ENCODE peak calls at places on chromosomes 11 and 22, in seven cellular contexts. One of them, this sample, is unnamed. For H3K4me1, the result is how much of the 10 kb centered on the place peaks cover.

GRCh38 chr11:623999-624704 is 603 bp downstream of the CDHR5 start:
- DNase-seq in breast epithelium: no peak
- DNase-seq in ovary: peak
- DNase-seq in tibial nerve: no peak
- DNase-seq in esophagus squamous epithelium: no peak
- DNase-seq in sigmoid colon: no peak
- DNase-seq in stomach: peak
- DNase-seq in this sample: no peak

GRCh38 chr22:23237201-23237798 is 57.0 kb downstream of the BCR start:
- DNase-seq in tibial nerve: peak
- DNase-seq in breast epithelium: no peak
- DNase-seq in ovary: peak
- DNase-seq in esophagus squamous epithelium: no peak
- DNase-seq in stomach: peak
- DNase-seq in sigmoid colon: peak
- DNase-seq in this sample: peak

GRCh38 chr11:69035959-69036340 is 12.8 kb upstream of the TPCN2 start:
- DNase-seq in sigmoid colon: peak
- DNase-seq in tibial nerve: no peak
- DNase-seq in breast epithelium: no peak
- DNase-seq in ovary: peak
- DNase-seq in stomach: no peak
- DNase-seq in esophagus squamous epithelium: no peak
- DNase-seq in this sample: peak

GRCh38 chr11:32118025-32118974 is 27.4 kb downstream of the RCN1 start:
- DNase-seq in esophagus squamous epithelium: no peak
- DNase-seq in ovary: no peak
- DNase-seq in tibial nerve: no peak
- DNase-seq in sigmoid colon: no peak
- DNase-seq in breast epithelium: no peak
- DNase-seq in stomach: no peak
- DNase-seq in this sample: no peak

GRCh38 chr11:86632499-86633269 is 39.7 kb downstream of the ME3 start:
- DNase-seq in sigmoid colon: peak
- DNase-seq in stomach: no peak
- DNase-seq in ovary: no peak
- DNase-seq in esophagus squamous epithelium: no peak
- DNase-seq in tibial nerve: no peak
- DNase-seq in breast epithelium: no peak
- DNase-seq in this sample: no peak

GRCh38 chr11:122743949-122744876 is 88.7 kb downstream of the UBASH3B start:
- DNase-seq in breast epithelium: no peak
- DNase-seq in sigmoid colon: peak
- DNase-seq in ovary: no peak
- DNase-seq in tibial nerve: peak
- DNase-seq in esophagus squamous epithelium: no peak
- DNase-seq in stomach: peak
- DNase-seq in this sample: peak

GRCh38 chr11:67344264-67344663 is 9.1 kb downstream of the POLD4 start:
- DNase-seq in tibial nerve: no peak
- DNase-seq in stomach: no peak
- DNase-seq in sigmoid colon: no peak
- DNase-seq in ovary: no peak
- DNase-seq in esophagus squamous epithelium: no peak
- DNase-seq in breast epithelium: no peak
- DNase-seq in this sample: no peak

GRCh38 chr11:36631704-36632287 is 33.8 kb upstream of the RAG2 start:
- DNase-seq in tibial nerve: no peak
- DNase-seq in ovary: no peak
- DNase-seq in breast epithelium: no peak
- DNase-seq in esophagus squamous epithelium: no peak
- DNase-seq in stomach: no peak
- DNase-seq in sigmoid colon: no peak
- DNase-seq in this sample: no peak

GRCh38 chr11:43580735-43581369 is 99.7 kb upstream of the HSD17B12 start:
- DNase-seq in stomach: no peak
- DNase-seq in tibial nerve: no peak
- DNase-seq in breast epithelium: no peak
- DNase-seq in ovary: no peak
- DNase-seq in sigmoid colon: no peak
- DNase-seq in esophagus squamous epithelium: no peak
- DNase-seq in this sample: no peak

GRCh38 chr11:44351006-44351660 is 41.2 kb upstream of the ALX4 start:
- DNase-seq in stomach: no peak
- DNase-seq in breast epithelium: no peak
- DNase-seq in sigmoid colon: no peak
- DNase-seq in tibial nerve: no peak
- DNase-seq in ovary: no peak
- DNase-seq in esophagus squamous epithelium: no peak
- DNase-seq in this sample: no peak

GRCh38 chr11:104694259-104695070 is 203.8 kb downstream of the CASP12 start:
- DNase-seq in tibial nerve: no peak
- DNase-seq in esophagus squamous epithelium: no peak
- DNase-seq in sigmoid colon: no peak
- DNase-seq in ovary: no peak
- DNase-seq in stomach: no peak
- DNase-seq in breast epithelium: no peak
- DNase-seq in this sample: no peak

GRCh38 chr22:50169774-50170341 is 673 bp upstream of the PANX2 start:
- DNase-seq in stomach: peak
- DNase-seq in tibial nerve: no peak
- DNase-seq in ovary: peak
- DNase-seq in breast epithelium: no peak
- DNase-seq in sigmoid colon: peak
- DNase-seq in esophagus squamous epithelium: no peak
- DNase-seq in this sample: peak

GRCh38 chr11:75276696-75277095 is 36.1 kb downstream of the TPBGL start:
- DNase-seq in sigmoid colon: peak
- DNase-seq in tibial nerve: no peak
- DNase-seq in stomach: peak
- DNase-seq in breast epithelium: no peak
- DNase-seq in ovary: no peak
- DNase-seq in esophagus squamous epithelium: no peak
- DNase-seq in this sample: peak

GRCh38 chr11:10486161-10486840 is 31.2 kb downstream of the AMPD3 start:
- DNase-seq in esophagus squamous epithelium: no peak
- DNase-seq in tibial nerve: no peak
- DNase-seq in ovary: no peak
- DNase-seq in breast epithelium: peak
- DNase-seq in sigmoid colon: no peak
- DNase-seq in stomach: no peak
- DNase-seq in this sample: no peak

GRCh38 chr22:40628354-40629042 is 8.0 kb downstream of the MRTFA start:
- DNase-seq in tibial nerve: no peak
- DNase-seq in sigmoid colon: no peak
- DNase-seq in ovary: no peak
- DNase-seq in breast epithelium: no peak
- DNase-seq in esophagus squamous epithelium: no peak
- DNase-seq in stomach: no peak
- DNase-seq in this sample: no peak

GRCh38 chr11:119843760-119844330 is 114.8 kb upstream of the NECTIN1 start:
- DNase-seq in esophagus squamous epithelium: no peak
- DNase-seq in stomach: no peak
- DNase-seq in tibial nerve: no peak
- DNase-seq in breast epithelium: no peak
- DNase-seq in sigmoid colon: no peak
- DNase-seq in ovary: no peak
- DNase-seq in this sample: no peak

GRCh38 chr22:37117092-37117491 is 7.6 kb upstream of the TMPRSS6 start:
- DNase-seq in ovary: no peak
- DNase-seq in esophagus squamous epithelium: no peak
- DNase-seq in sigmoid colon: no peak
- DNase-seq in breast epithelium: no peak
- DNase-seq in tibial nerve: no peak
- DNase-seq in stomach: no peak
- DNase-seq in this sample: no peak

GRCh38 chr11:14522245-14522644 is 2.1 kb upstream of the PSMA1 start:
- DNase-seq in stomach: no peak
- DNase-seq in sigmoid colon: no peak
- DNase-seq in ovary: no peak
- DNase-seq in esophagus squamous epithelium: no peak
- DNase-seq in breast epithelium: no peak
- DNase-seq in tibial nerve: no peak
- DNase-seq in this sample: no peak

GRCh38 chr11:64855596-64856304 is 11.3 kb upstream of the CDC42BPG start:
- DNase-seq in esophagus squamous epithelium: no peak
- DNase-seq in stomach: no peak
- DNase-seq in tibial nerve: no peak
- DNase-seq in ovary: no peak
- DNase-seq in sigmoid colon: no peak
- DNase-seq in breast epithelium: no peak
- DNase-seq in this sample: no peak

GRCh38 chr11:126140932-126141291 is 70.5 kb downstream of the RPUSD4 start:
- DNase-seq in stomach: peak
- DNase-seq in esophagus squamous epithelium: no peak
- DNase-seq in tibial nerve: peak
- DNase-seq in breast epithelium: peak
- DNase-seq in sigmoid colon: peak
- DNase-seq in ovary: peak
- DNase-seq in this sample: peak

DNA sequence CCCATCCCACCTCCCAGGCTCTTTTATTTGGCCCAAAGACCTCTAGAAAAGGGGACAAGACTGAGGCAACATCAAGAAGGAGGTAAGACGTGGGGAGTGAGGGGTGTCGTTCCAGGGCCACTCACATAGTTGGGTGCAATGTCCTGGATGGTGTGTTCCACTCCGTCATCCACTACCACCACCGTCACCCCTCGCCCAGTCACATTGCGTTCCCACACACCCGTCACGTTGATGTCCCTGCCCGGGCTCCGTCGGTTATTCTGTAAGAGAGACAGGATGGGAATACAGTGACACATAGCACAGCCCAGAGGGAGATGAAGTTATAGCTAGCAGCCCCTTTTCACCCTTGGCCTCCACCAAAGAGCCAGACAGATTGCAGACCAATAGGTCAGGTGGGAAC is 3.8 kb downstream of the PCSK7 start:
- DNase-seq in esophagus squamous epithelium: no peak
- DNase-seq in stomach: no peak
- DNase-seq in breast epithelium: no peak
- DNase-seq in ovary: no peak
- DNase-seq in tibial nerve: no peak
- DNase-seq in sigmoid colon: peak
- DNase-seq in this sample: no peak
- H3K4me1 ChIP-seq in esophagus squamous epithelium: under half
- H3K4me1 ChIP-seq in stomach: half or more
- H3K4me1 ChIP-seq in breast epithelium: under half
- H3K4me1 ChIP-seq in ovary: under half
- H3K4me1 ChIP-seq in tibial nerve: under half
- H3K4me1 ChIP-seq in sigmoid colon: under half
- H3K4me1 ChIP-seq in this sample: under half

GRCh38 chr11:3359092-3359824 is 19.7 kb downstream of the ZNF195 start:
- DNase-seq in sigmoid colon: no peak
- DNase-seq in esophagus squamous epithelium: no peak
- DNase-seq in ovary: no peak
- DNase-seq in breast epithelium: no peak
- DNase-seq in stomach: no peak
- DNase-seq in tibial nerve: no peak
- DNase-seq in this sample: no peak
- TF ChIP-seq POLR2A in sigmoid colon: no peak
- TF ChIP-seq POLR2A in esophagus squamous epithelium: no peak
- TF ChIP-seq POLR2A in ovary: no peak
- TF ChIP-seq POLR2A in breast epithelium: no peak
- TF ChIP-seq POLR2A in stomach: no peak
- TF ChIP-seq POLR2A in tibial nerve: no peak
- TF ChIP-seq POLR2A in this sample: no peak

DNA sequence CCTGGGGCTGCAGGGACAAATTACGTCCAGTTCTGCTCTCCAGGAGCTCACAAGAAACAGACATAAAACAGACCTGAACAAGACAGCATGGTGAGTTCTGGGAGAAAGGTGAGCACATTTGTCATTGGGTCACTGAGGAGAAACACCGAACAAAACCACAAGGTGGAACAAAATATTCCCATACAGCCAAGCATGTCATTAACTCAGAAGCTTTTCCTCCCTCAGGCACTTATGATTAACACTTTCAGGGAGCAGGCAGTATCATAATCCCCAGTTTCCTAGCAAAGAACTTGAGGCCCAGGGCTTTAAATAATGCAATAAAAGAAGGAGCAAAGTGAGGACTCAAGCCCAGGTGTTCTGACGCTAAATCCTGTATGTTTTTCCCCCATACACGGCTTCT is 43.0 kb downstream of the P4HA3 start:
- DNase-seq in tibial nerve: no peak
- DNase-seq in ovary: no peak
- DNase-seq in esophagus squamous epithelium: no peak
- DNase-seq in stomach: no peak
- DNase-seq in sigmoid colon: no peak
- DNase-seq in breast epithelium: no peak
- DNase-seq in this sample: no peak
- TF ChIP-seq CTCF in tibial nerve: no peak
- TF ChIP-seq CTCF in ovary: no peak
- TF ChIP-seq CTCF in esophagus squamous epithelium: peak
- TF ChIP-seq CTCF in stomach: no peak
- TF ChIP-seq CTCF in sigmoid colon: no peak
- TF ChIP-seq CTCF in breast epithelium: no peak
- TF ChIP-seq CTCF in this sample: no peak

GRCh38 chr11:112783945-112784322 is 177.3 kb upstream of the NCAM1 start:
- DNase-seq in esophagus squamous epithelium: no peak
- DNase-seq in tibial nerve: no peak
- DNase-seq in stomach: no peak
- DNase-seq in breast epithelium: no peak
- DNase-seq in sigmoid colon: no peak
- DNase-seq in ovary: no peak
- DNase-seq in this sample: no peak
- H3K4me1 ChIP-seq in esophagus squamous epithelium: under half
- H3K4me1 ChIP-seq in tibial nerve: under half
- H3K4me1 ChIP-seq in stomach: under half
- H3K4me1 ChIP-seq in breast epithelium: under half
- H3K4me1 ChIP-seq in sigmoid colon: under half
- H3K4me1 ChIP-seq in ovary: under half
- H3K4me1 ChIP-seq in this sample: under half

This sample was measured in body of pancreas.